ENCODE peak calls at places on chromosomes 5 and 9, in six cellular contexts. One of them, this sample, is unnamed.
A peak's percentile ranks its signal among the peaks of the same experiment; 100 is the strongest.

GRCh38 chr5:60161340-60161934 is 267.9 kb upstream of the PDE4D start:
- DNase-seq in stromal cell of bone marrow: no peak
- DNase-seq in astrocyte: peak; percentile 25
- DNase-seq in HT1080: peak; percentile 15
- DNase-seq in NCI-H2081: peak; percentile 2
- DNase-seq in cardiac fibroblast: peak; percentile 33
- DNase-seq in this sample: no peak

GRCh38 chr5:103620851-103621547 is 58.4 kb upstream of the NUDT12 start:
- DNase-seq in cardiac fibroblast: peak; percentile 7
- DNase-seq in stromal cell of bone marrow: no peak
- DNase-seq in HT1080: no peak
- DNase-seq in astrocyte: no peak
- DNase-seq in NCI-H2081: peak; percentile 26
- DNase-seq in this sample: no peak

GRCh38 chr9:4983541-4984165 is 1.4 kb upstream of the JAK2 start:
- DNase-seq in NCI-H2081: no peak
- DNase-seq in cardiac fibroblast: no peak
- DNase-seq in stromal cell of bone marrow: no peak
- DNase-seq in HT1080: no peak
- DNase-seq in astrocyte: no peak
- DNase-seq in this sample: no peak

GRCh38 chr9:3708751-3709150 is 182.9 kb upstream of the RFX3 start:
- DNase-seq in cardiac fibroblast: peak; percentile 59
- DNase-seq in astrocyte: peak; percentile 30
- DNase-seq in HT1080: peak; percentile 14
- DNase-seq in stromal cell of bone marrow: peak; percentile 13
- DNase-seq in NCI-H2081: peak; percentile 85
- DNase-seq in this sample: no peak

GRCh38 chr9:136052991-136053756 is 41.9 kb downstream of the NACC2 start:
- DNase-seq in NCI-H2081: no peak
- DNase-seq in astrocyte: no peak
- DNase-seq in stromal cell of bone marrow: no peak
- DNase-seq in cardiac fibroblast: no peak
- DNase-seq in HT1080: no peak
- DNase-seq in this sample: no peak

GRCh38 chr9:125548141-125548540 is 158.9 kb downstream of the MAPKAP1 start:
- DNase-seq in HT1080: no peak
- DNase-seq in astrocyte: no peak
- DNase-seq in stromal cell of bone marrow: no peak
- DNase-seq in NCI-H2081: no peak
- DNase-seq in cardiac fibroblast: no peak
- DNase-seq in this sample: no peak

GRCh38 chr5:10591159-10591558 is 27.3 kb downstream of the ANKRD33B start:
- DNase-seq in cardiac fibroblast: no peak
- DNase-seq in NCI-H2081: no peak
- DNase-seq in astrocyte: no peak
- DNase-seq in HT1080: no peak
- DNase-seq in stromal cell of bone marrow: no peak
- DNase-seq in this sample: no peak

GRCh38 chr9:72041775-72042194 is 18.6 kb downstream of the C9orf57 start:
- DNase-seq in NCI-H2081: peak; percentile 56
- DNase-seq in astrocyte: peak; percentile 80
- DNase-seq in cardiac fibroblast: peak; percentile 75
- DNase-seq in HT1080: peak; percentile 68
- DNase-seq in stromal cell of bone marrow: peak; percentile 66
- DNase-seq in this sample: peak; percentile 98

GRCh38 chr9:127380479-127380878 is 16.5 kb upstream of the SLC2A8 start:
- DNase-seq in HT1080: no peak
- DNase-seq in NCI-H2081: no peak
- DNase-seq in stromal cell of bone marrow: no peak
- DNase-seq in cardiac fibroblast: no peak
- DNase-seq in astrocyte: no peak
- DNase-seq in this sample: no peak

GRCh38 chr5:54313311-54314270 is 3.2 kb upstream of the ARL15 start:
- DNase-seq in astrocyte: no peak
- DNase-seq in NCI-H2081: no peak
- DNase-seq in HT1080: peak; percentile 29
- DNase-seq in stromal cell of bone marrow: no peak
- DNase-seq in cardiac fibroblast: no peak
- DNase-seq in this sample: no peak

GRCh38 chr9:89821081-89821480 is 216.3 kb downstream of the GADD45G start:
- DNase-seq in cardiac fibroblast: no peak
- DNase-seq in astrocyte: peak; percentile 60
- DNase-seq in HT1080: peak; percentile 35
- DNase-seq in stromal cell of bone marrow: no peak
- DNase-seq in NCI-H2081: no peak
- DNase-seq in this sample: no peak

GRCh38 chr9:135618866-135619598 is 20.3 kb downstream of the GLT6D1 start:
- DNase-seq in astrocyte: no peak
- DNase-seq in HT1080: no peak
- DNase-seq in stromal cell of bone marrow: no peak
- DNase-seq in cardiac fibroblast: no peak
- DNase-seq in NCI-H2081: no peak
- DNase-seq in this sample: no peak

GRCh38 chr9:109232449-109232848 is 65.4 kb upstream of the FRRS1L start:
- DNase-seq in HT1080: peak; percentile 82
- DNase-seq in NCI-H2081: peak; percentile 15
- DNase-seq in cardiac fibroblast: peak; percentile 84
- DNase-seq in stromal cell of bone marrow: peak; percentile 65
- DNase-seq in astrocyte: peak; percentile 88
- DNase-seq in this sample: peak; percentile 28

GRCh38 chr5:180333661-180334060 is 19.5 kb downstream of the GFPT2 start:
- DNase-seq in astrocyte: peak; percentile 85
- DNase-seq in NCI-H2081: no peak
- DNase-seq in stromal cell of bone marrow: peak; percentile 61
- DNase-seq in cardiac fibroblast: peak; percentile 93
- DNase-seq in HT1080: peak; percentile 95
- DNase-seq in this sample: peak; percentile 64

GRCh38 chr5:17189381-17190036 is 27.9 kb upstream of the BASP1 start:
- DNase-seq in NCI-H2081: peak; percentile 89
- DNase-seq in cardiac fibroblast: peak; percentile 91
- DNase-seq in astrocyte: peak; percentile 57
- DNase-seq in HT1080: peak; percentile 83
- DNase-seq in stromal cell of bone marrow: no peak
- DNase-seq in this sample: no peak

GRCh38 chr9:108225371-108225905 is 630.3 kb downstream of the ACTL7B start:
- DNase-seq in stromal cell of bone marrow: no peak
- DNase-seq in astrocyte: peak; percentile 8
- DNase-seq in cardiac fibroblast: no peak
- DNase-seq in NCI-H2081: no peak
- DNase-seq in HT1080: no peak
- DNase-seq in this sample: no peak

GRCh38 chr5:149809919-149810691 is 80.0 kb downstream of the PPARGC1B start:
- DNase-seq in HT1080: no peak
- DNase-seq in stromal cell of bone marrow: no peak
- DNase-seq in NCI-H2081: no peak
- DNase-seq in astrocyte: no peak
- DNase-seq in cardiac fibroblast: no peak
- DNase-seq in this sample: no peak

GRCh38 chr9:82829818-82830217 is 233.1 kb downstream of the RASEF start:
- DNase-seq in HT1080: no peak
- DNase-seq in astrocyte: no peak
- DNase-seq in stromal cell of bone marrow: no peak
- DNase-seq in cardiac fibroblast: no peak
- DNase-seq in NCI-H2081: peak; percentile 72
- DNase-seq in this sample: no peak

GRCh38 chr5:153404747-153405146 is 85.7 kb upstream of the GRIA1 start:
- DNase-seq in astrocyte: no peak
- DNase-seq in cardiac fibroblast: no peak
- DNase-seq in NCI-H2081: no peak
- DNase-seq in HT1080: no peak
- DNase-seq in stromal cell of bone marrow: no peak
- DNase-seq in this sample: no peak

GRCh38 chr5:966941-967340 is 41.7 kb upstream of the NKD2 start:
- DNase-seq in astrocyte: no peak
- DNase-seq in HT1080: no peak
- DNase-seq in NCI-H2081: no peak
- DNase-seq in stromal cell of bone marrow: no peak
- DNase-seq in cardiac fibroblast: no peak
- DNase-seq in this sample: no peak

GRCh38 chr9:129946596-129946995 is 96.4 kb downstream of the FNBP1 start:
- DNase-seq in stromal cell of bone marrow: no peak
- DNase-seq in HT1080: no peak
- DNase-seq in cardiac fibroblast: no peak
- DNase-seq in NCI-H2081: no peak
- DNase-seq in astrocyte: no peak
- DNase-seq in this sample: no peak

GRCh38 chr9:123998970-123999621 is 12.5 kb upstream of the LHX2 start:
- DNase-seq in astrocyte: no peak
- DNase-seq in cardiac fibroblast: no peak
- DNase-seq in HT1080: no peak
- DNase-seq in stromal cell of bone marrow: no peak
- DNase-seq in NCI-H2081: no peak
- DNase-seq in this sample: no peak

GRCh38 chr9:96154081-96154480 is 147.9 kb downstream of the HSD17B3 start:
- DNase-seq in cardiac fibroblast: no peak
- DNase-seq in NCI-H2081: no peak
- DNase-seq in astrocyte: no peak
- DNase-seq in stromal cell of bone marrow: no peak
- DNase-seq in HT1080: no peak
- DNase-seq in this sample: no peak

GRCh38 chr5:95730011-95730700 is 980 bp upstream of the RHOBTB3 start:
- DNase-seq in HT1080: no peak
- DNase-seq in stromal cell of bone marrow: no peak
- DNase-seq in astrocyte: no peak
- DNase-seq in cardiac fibroblast: peak; percentile 48
- DNase-seq in NCI-H2081: no peak
- DNase-seq in this sample: no peak

GRCh38 chr5:5165541-5166002 is 25.4 kb downstream of the ADAMTS16 start:
- DNase-seq in stromal cell of bone marrow: no peak
- DNase-seq in HT1080: peak; percentile 42
- DNase-seq in astrocyte: peak; percentile 60
- DNase-seq in NCI-H2081: no peak
- DNase-seq in cardiac fibroblast: no peak
- DNase-seq in this sample: no peak